ENCODE peak calls at places on chromosome X, in seven cellular contexts. O, I, M, R, P, Y and Z are unnamed samples.

GRCh38 chrX:104172121-104172520 is 5.9 kb downstream of the FAM199X start:
- DNase-seq in M (no peak), R (no peak), I (no peak), O (no peak), P (no peak), Y (no peak), Z (no peak)

GRCh38 chrX:41145920-41146608 is 60.8 kb downstream of the USP9X start:
- DNase-seq in I (no peak), Y (no peak), R (no peak), M (no peak), O (no peak), P (no peak), Z (no peak)

GRCh38 chrX:13339607-13340006 is 19.8 kb upstream of the ATXN3L start:
- DNase-seq in Y (no peak), P (no peak), I (no peak), R (no peak), M (no peak), O (no peak), Z (no peak)

GRCh38 chrX:48835524-48836329 is at the start of gene PCSK1N:
- DNase-seq in I (no peak), M (peak; percentile 55), P (no peak), O (no peak), R (no peak), Y (peak; percentile 1), Z (peak; percentile 42)

GRCh38 chrX:48649109-48649508 is 34.5 kb upstream of the WAS start:
- DNase-seq in I (no peak), O (no peak), Y (no peak), M (no peak), R (no peak), P (no peak), Z (no peak)

GRCh38 chrX:42149281-42149680 is 225.9 kb upstream of the CASK start:
- DNase-seq in P (no peak), R (no peak), M (no peak), Y (no peak), I (no peak), O (no peak), Z (no peak)

GRCh38 chrX:75596178-75596577 is 73.3 kb upstream of the ZDHHC15 start:
- DNase-seq in M (no peak), O (no peak), P (peak; percentile 18), R (no peak), Y (no peak), I (no peak), Z (no peak)

GRCh38 chrX:2848806-2849420 is 20.2 kb downstream of the GYG2 start:
- DNase-seq in O (no peak), P (no peak), M (peak; percentile 59), Y (no peak), R (no peak), I (no peak), Z (no peak)

GRCh38 chrX:148956352-148956751 is 455.9 kb downstream of the AFF2 start:
- DNase-seq in I (no peak), R (no peak), P (no peak), O (no peak), Y (no peak), M (no peak), Z (no peak)

GRCh38 chrX:100649550-100650356 is 5.8 kb downstream of the SRPX2 start:
- DNase-seq in R (no peak), M (no peak), I (no peak), P (peak; percentile 59), O (no peak), Y (no peak), Z (peak; percentile 36)

GRCh38 chrX:40434947-40435346 is 145.8 kb upstream of the ATP6AP2 start:
- DNase-seq in O (no peak), R (peak; percentile 49), I (no peak), M (peak; percentile 71), Y (peak; percentile 5), P (no peak), Z (peak; percentile 42)